ENCODE peak calls at places on chromosome 4, in four cellular contexts. I is K562, D is GM12878, L is GM12891. X is an unnamed sample.

GRCh38 chr4:985123-985830 is 1.6 kb upstream of the IDUA start:
- DNase-seq in I (peak; percentile 81), L (no peak), D (no peak), X (no peak)

GRCh38 chr4:148068065-148068911 is 336.4 kb downstream of the ARHGAP10 start:
- DNase-seq in D (no peak), I (no peak), L (no peak), X (no peak)

GRCh38 chr4:112099701-112100289 is 45.5 kb upstream of the FAM241A start:
- DNase-seq in L (no peak), D (peak; percentile 27), I (peak; percentile 30), X (no peak)

GRCh38 chr4:33746979-33747378 is 2497.3 kb downstream of the ARAP2 start:
- DNase-seq in L (no peak), I (no peak), D (no peak), X (no peak)

GRCh38 chr4:113423631-113424030 is 337.9 kb downstream of the CAMK2D start:
- DNase-seq in L (no peak), I (no peak), D (no peak), X (no peak)

GRCh38 chr4:83011779-83012630 is 1.4 kb upstream of the LIN54 start:
- DNase-seq in L (no peak), D (no peak), I (no peak), X (no peak)

GRCh38 chr4:184383497-184384055 is 90.8 kb downstream of the IRF2 start:
- DNase-seq in D (no peak), I (no peak), L (no peak), X (no peak)

GRCh38 chr4:126592088-126592487 is 1040.7 kb upstream of the INTU start:
- DNase-seq in I (peak; percentile 20), L (no peak), D (no peak), X (no peak)

GRCh38 chr4:169612869-169613859 is 781 bp upstream of the NEK1 start:
- DNase-seq in D (no peak), I (peak; percentile 31), L (no peak), X (peak; percentile 73)

GRCh38 chr4:72325215-72325614 is 243.8 kb downstream of the ADAMTS3 start:
- DNase-seq in L (no peak), I (no peak), D (no peak), X (no peak)

GRCh38 chr4:24032371-24032989 is 142.6 kb upstream of the PPARGC1A start:
- DNase-seq in L (no peak), D (no peak), I (no peak), X (no peak)

GRCh38 chr4:40525811-40526598 is 103.7 kb downstream of the RBM47 start:
- DNase-seq in I (peak; percentile 45), L (no peak), D (no peak), X (no peak)

GRCh38 chr4:28948501-28948900 is 1771.7 kb upstream of the PCDH7 start:
- DNase-seq in I (no peak), D (no peak), L (no peak), X (no peak)

GRCh38 chr4:186144180-186144579 is 39.7 kb downstream of the FAM149A start:
- DNase-seq in I (no peak), L (no peak), D (no peak), X (no peak)

GRCh38 chr4:8374851-8375649 is 65.5 kb downstream of the ACOX3 start:
- DNase-seq in L (no peak), D (no peak), I (no peak), X (no peak)

GRCh38 chr4:180937083-180937482 is 1306.1 kb upstream of the TENM3 start:
- DNase-seq in D (no peak), L (no peak), I (no peak), X (no peak)

GRCh38 chr4:156476359-156476758 is 495.2 kb downstream of the PDGFC start:
- DNase-seq in D (no peak), I (no peak), L (no peak), X (no peak)

GRCh38 chr4:47863486-47863885 is 25.6 kb upstream of the CORIN start:
- DNase-seq in I (no peak), L (no peak), D (no peak), X (no peak)

GRCh38 chr4:139783761-139784484 is 118.3 kb downstream of the MGST2 start:
- DNase-seq in I (no peak), L (no peak), D (no peak), X (no peak)

GRCh38 chr4:70761276-70761816 is 39.6 kb downstream of the RUFY3 start:
- DNase-seq in L (no peak), I (no peak), D (no peak), X (no peak)

GRCh38 chr4:37999000-37999745 is 39.0 kb downstream of the PTTG2 start:
- DNase-seq in I (no peak), L (no peak), D (no peak), X (no peak)

GRCh38 chr4:153668647-153669046 is 15.4 kb upstream of the TLR2 start:
- DNase-seq in D (no peak), L (no peak), I (no peak), X (no peak)

DNA sequence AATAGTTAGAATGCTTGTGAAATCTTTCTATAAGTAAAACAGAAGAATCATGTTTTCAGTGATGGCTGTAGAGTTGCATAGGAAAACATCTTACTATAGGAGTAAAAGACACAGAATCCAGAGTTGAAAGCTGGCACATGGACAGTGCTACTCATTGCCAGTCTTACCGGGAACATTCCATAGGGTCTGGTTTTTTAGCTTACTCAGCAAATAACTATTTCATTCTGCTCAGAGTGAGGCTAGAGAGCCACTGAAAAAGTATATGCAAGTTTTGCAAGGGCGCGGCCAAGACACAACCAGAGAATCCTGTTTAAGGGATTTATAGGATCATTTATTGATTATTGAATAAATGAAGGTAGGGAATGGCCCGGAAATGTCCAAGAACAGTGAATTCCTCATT is 60.3 kb downstream of the MTHFD2L start:
- DNase-seq in D (no peak), L (no peak), I (no peak), X (no peak)
- TF ChIP-seq SPI1 in D (no peak), L (no peak), I (no peak), X (no peak)

GRCh38 chr4:2667428-2667827 is 88.7 kb downstream of the TNIP2 start:
- DNase-seq in D (no peak), I (no peak), L (no peak), X (no peak)
- TF ChIP-seq SPI1 in D (no peak), I (no peak), L (no peak), X (no peak)

GRCh38 chr4:27132497-27132896 is 271.9 kb downstream of the STIM2 start:
- DNase-seq in I (no peak), D (no peak), L (no peak), X (no peak)

GRCh38 chr4:27123769-27124124 is 263.1 kb downstream of the STIM2 start:
- DNase-seq in D (no peak), I (no peak), L (no peak), X (no peak)

GRCh38 chr4:27123050-27123768 is 262.6 kb downstream of the STIM2 start:
- DNase-seq in L (no peak), I (no peak), D (no peak), X (no peak)

GRCh38 chr4:27129871-27130277 is 269.2 kb downstream of the STIM2 start:
- DNase-seq in L (no peak), I (no peak), D (no peak), X (no peak)

GRCh38 chr4:27128431-27128830 is 267.8 kb downstream of the STIM2 start:
- DNase-seq in D (no peak), I (no peak), L (no peak), X (no peak)
- TF ChIP-seq SPI1 in D (no peak), I (no peak), L (no peak), X (no peak)

DNA sequence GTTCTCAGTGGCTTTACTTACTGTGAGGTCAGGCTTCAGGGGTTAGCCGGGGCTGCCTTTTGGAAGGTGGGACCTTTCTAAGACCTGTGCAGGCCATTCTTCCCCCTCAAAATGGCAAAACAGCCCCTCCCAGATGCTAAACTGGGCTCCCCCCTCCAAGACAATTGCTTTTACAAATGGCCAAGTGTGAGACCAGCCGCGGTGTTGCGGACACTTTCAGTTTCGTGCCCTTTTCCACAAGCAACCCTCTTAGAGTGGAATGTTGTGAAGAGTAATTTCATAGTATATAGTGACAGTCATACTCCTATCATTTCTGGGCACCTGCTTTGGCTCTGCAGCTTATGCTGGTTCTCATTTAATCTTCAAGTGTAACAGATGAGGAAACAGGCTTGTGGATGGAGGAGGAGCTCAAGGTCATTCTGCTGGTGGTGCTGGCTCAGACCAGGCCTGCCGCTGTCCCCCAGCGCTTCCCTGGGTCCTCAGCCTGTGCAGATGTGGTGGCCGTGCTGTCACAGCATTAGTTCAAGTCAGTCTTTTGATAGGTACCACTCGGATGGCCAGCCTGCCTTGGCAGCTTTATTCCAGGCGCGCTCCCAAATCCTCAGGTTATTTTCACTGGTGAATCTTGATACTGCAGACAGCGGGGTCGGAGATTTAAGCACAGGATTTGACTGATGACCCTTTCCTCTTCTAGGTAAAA is 55.0 kb upstream of the TADA2B start:
- DNase-seq in D (no peak), I (peak; percentile 37), L (no peak), X (peak; percentile 14)
- TF ChIP-seq SPI1 in D (no peak), I (no peak), L (no peak), X (no peak)

GRCh38 chr4:87092389-87093141 is 127.9 kb downstream of the KLHL8 start:
- DNase-seq in D (no peak), I (peak; percentile 48), L (no peak), X (peak; percentile 95)
- TF ChIP-seq SPI1 in D (no peak), I (no peak), L (peak; percentile 6), X (peak; percentile 70)

GRCh38 chr4:158211288-158211687 is 1.0 kb downstream of the TMEM144 start:
- DNase-seq in D (no peak), I (no peak), L (no peak), X (no peak)

GRCh38 chr4:158208931-158209640 is 1.2 kb upstream of the TMEM144 start:
- DNase-seq in L (no peak), I (no peak), D (no peak), X (peak; percentile 74)

DNA sequence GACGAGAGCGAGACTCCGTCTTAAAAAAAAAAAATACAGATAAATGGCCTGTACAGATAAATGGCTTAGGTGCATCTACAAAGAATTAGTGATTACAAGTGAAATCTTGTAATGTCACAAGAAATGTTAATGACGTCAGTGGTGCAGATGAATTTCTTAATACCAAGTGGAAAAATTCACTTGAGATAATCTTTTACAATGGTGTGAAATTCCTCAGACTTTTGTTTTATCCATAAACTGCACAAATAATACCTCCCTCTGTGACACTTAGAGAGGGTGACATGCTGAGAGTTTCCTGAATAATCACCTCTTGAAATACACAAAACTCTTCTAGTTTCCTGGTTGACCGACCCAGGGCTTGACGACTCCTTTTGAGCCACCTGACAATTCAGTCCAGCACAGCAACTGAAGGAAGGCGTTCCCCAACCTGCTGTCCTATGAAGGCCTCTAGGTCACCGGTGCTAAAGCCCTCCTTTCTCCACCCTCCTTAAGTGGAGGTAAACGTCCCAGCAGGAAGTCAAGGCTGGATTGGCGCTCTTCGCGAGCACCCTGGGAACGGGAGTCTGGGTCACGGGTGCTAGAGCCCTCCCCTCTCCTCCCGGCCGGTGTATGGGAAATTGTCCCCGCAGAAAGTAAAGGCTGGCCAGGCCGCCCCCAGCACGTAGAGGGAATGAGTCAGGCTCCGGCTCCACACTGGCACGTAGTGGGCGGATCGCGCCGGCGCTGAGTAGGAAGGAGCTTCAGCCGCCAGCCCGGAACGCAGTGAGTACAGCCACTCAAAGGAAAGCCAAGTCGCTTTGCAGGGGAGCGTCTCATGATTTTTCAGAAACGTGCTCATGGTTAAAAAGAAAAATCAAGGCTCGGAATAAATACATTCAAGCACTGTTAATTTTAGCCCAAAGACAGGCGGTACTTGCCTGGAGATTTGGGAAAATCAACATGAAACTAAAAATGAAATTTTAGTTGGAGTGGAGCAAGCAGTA is at the start of gene TMEM144:
- DNase-seq in I (peak; percentile 58), D (no peak), L (no peak), X (peak; percentile 87)
- TF ChIP-seq SPI1 in I (no peak), D (no peak), L (no peak), X (no peak)